ENCODE peak calls at places on chromosomes 7 and 10, in seven cellular contexts. One of them, this sample, is unnamed.

GRCh38 chr10:70137927-70138883 is 5.6 kb upstream of the AIFM2 start:
- DNase-seq in mammary epithelial cell: no peak
- DNase-seq in astrocyte: no peak
- DNase-seq in HCT116: no peak
- DNase-seq in MM.1S: no peak
- DNase-seq in SK-N-SH: no peak
- DNase-seq in PC-9: peak; percentile 47
- DNase-seq in this sample: no peak

GRCh38 chr7:7970620-7971307 is 2.2 kb downstream of the GLCCI1 start:
- DNase-seq in PC-9: no peak
- DNase-seq in MM.1S: peak; percentile 28
- DNase-seq in mammary epithelial cell: peak; percentile 30
- DNase-seq in SK-N-SH: peak; percentile 46
- DNase-seq in astrocyte: peak; percentile 18
- DNase-seq in HCT116: no peak
- DNase-seq in this sample: peak; percentile 47

GRCh38 chr10:16429539-16429938 is 7.3 kb upstream of the PTER start:
- DNase-seq in astrocyte: no peak
- DNase-seq in PC-9: no peak
- DNase-seq in SK-N-SH: no peak
- DNase-seq in mammary epithelial cell: no peak
- DNase-seq in HCT116: no peak
- DNase-seq in MM.1S: no peak
- DNase-seq in this sample: no peak

GRCh38 chr10:16242446-16242845 is 194.4 kb upstream of the PTER start:
- DNase-seq in SK-N-SH: no peak
- DNase-seq in PC-9: no peak
- DNase-seq in astrocyte: no peak
- DNase-seq in HCT116: no peak
- DNase-seq in MM.1S: no peak
- DNase-seq in mammary epithelial cell: no peak
- DNase-seq in this sample: no peak

GRCh38 chr10:46552526-46553237 is 3.8 kb downstream of the GPRIN2 start:
- DNase-seq in PC-9: no peak
- DNase-seq in astrocyte: no peak
- DNase-seq in HCT116: no peak
- DNase-seq in MM.1S: no peak
- DNase-seq in SK-N-SH: no peak
- DNase-seq in mammary epithelial cell: no peak
- DNase-seq in this sample: no peak

GRCh38 chr7:112459645-112460044 is 9.4 kb downstream of the IFRD1 start:
- DNase-seq in HCT116: no peak
- DNase-seq in astrocyte: no peak
- DNase-seq in MM.1S: no peak
- DNase-seq in SK-N-SH: no peak
- DNase-seq in mammary epithelial cell: peak; percentile 6
- DNase-seq in PC-9: no peak
- DNase-seq in this sample: no peak

GRCh38 chr7:64630496-64630895 is 35.4 kb upstream of the ZNF107 start:
- DNase-seq in MM.1S: no peak
- DNase-seq in SK-N-SH: peak; percentile 47
- DNase-seq in astrocyte: no peak
- DNase-seq in HCT116: peak; percentile 16
- DNase-seq in mammary epithelial cell: no peak
- DNase-seq in PC-9: no peak
- DNase-seq in this sample: peak; percentile 75

GRCh38 chr7:74587435-74588126 is 69.9 kb upstream of the GTF2I start:
- DNase-seq in HCT116: no peak
- DNase-seq in PC-9: peak; percentile 79
- DNase-seq in mammary epithelial cell: peak; percentile 79
- DNase-seq in MM.1S: no peak
- DNase-seq in SK-N-SH: peak; percentile 87
- DNase-seq in astrocyte: peak; percentile 84
- DNase-seq in this sample: peak; percentile 54

GRCh38 chr7:34652784-34653183 is 5.2 kb upstream of the NPSR1 start:
- DNase-seq in astrocyte: peak; percentile 42
- DNase-seq in PC-9: no peak
- DNase-seq in mammary epithelial cell: no peak
- DNase-seq in SK-N-SH: no peak
- DNase-seq in HCT116: no peak
- DNase-seq in MM.1S: no peak
- DNase-seq in this sample: no peak

GRCh38 chr10:4820804-4821401 is 5.1 kb upstream of the AKR1E2 start:
- DNase-seq in PC-9: no peak
- DNase-seq in astrocyte: peak; percentile 17
- DNase-seq in mammary epithelial cell: no peak
- DNase-seq in MM.1S: no peak
- DNase-seq in HCT116: no peak
- DNase-seq in SK-N-SH: no peak
- DNase-seq in this sample: no peak

GRCh38 chr7:7719235-7719634 is 828 bp upstream of the RPA3 start:
- DNase-seq in HCT116: peak; percentile 26
- DNase-seq in MM.1S: peak; percentile 94
- DNase-seq in PC-9: peak; percentile 67
- DNase-seq in SK-N-SH: peak; percentile 47
- DNase-seq in mammary epithelial cell: peak; percentile 96
- DNase-seq in astrocyte: peak; percentile 98
- DNase-seq in this sample: peak; percentile 61

GRCh38 chr7:96718107-96719003 is 8.7 kb upstream of the SEM1 start:
- DNase-seq in HCT116: no peak
- DNase-seq in PC-9: no peak
- DNase-seq in mammary epithelial cell: no peak
- DNase-seq in astrocyte: no peak
- DNase-seq in MM.1S: no peak
- DNase-seq in SK-N-SH: no peak
- DNase-seq in this sample: no peak

GRCh38 chr10:29619273-29619672 is 15.5 kb downstream of the SVIL start:
- DNase-seq in astrocyte: peak; percentile 61
- DNase-seq in SK-N-SH: no peak
- DNase-seq in HCT116: no peak
- DNase-seq in mammary epithelial cell: peak; percentile 38
- DNase-seq in PC-9: peak; percentile 58
- DNase-seq in MM.1S: no peak
- DNase-seq in this sample: no peak

GRCh38 chr7:51318886-51319579 is 2.4 kb upstream of the COBL start:
- DNase-seq in MM.1S: no peak
- DNase-seq in HCT116: no peak
- DNase-seq in astrocyte: no peak
- DNase-seq in PC-9: no peak
- DNase-seq in mammary epithelial cell: no peak
- DNase-seq in SK-N-SH: no peak
- DNase-seq in this sample: no peak

GRCh38 chr7:130346941-130347340 is 2.3 kb downstream of the CPA5 start:
- DNase-seq in PC-9: no peak
- DNase-seq in HCT116: no peak
- DNase-seq in astrocyte: no peak
- DNase-seq in SK-N-SH: no peak
- DNase-seq in MM.1S: no peak
- DNase-seq in mammary epithelial cell: no peak
- DNase-seq in this sample: no peak

GRCh38 chr10:24363070-24363469 is 154.1 kb downstream of the KIAA1217 start:
- DNase-seq in MM.1S: no peak
- DNase-seq in HCT116: no peak
- DNase-seq in mammary epithelial cell: peak; percentile 68
- DNase-seq in astrocyte: peak; percentile 33
- DNase-seq in PC-9: no peak
- DNase-seq in SK-N-SH: no peak
- DNase-seq in this sample: no peak

GRCh38 chr7:151017953-151018420 is 6.3 kb downstream of the ATG9B start:
- DNase-seq in mammary epithelial cell: peak; percentile 25
- DNase-seq in SK-N-SH: peak; percentile 98
- DNase-seq in HCT116: no peak
- DNase-seq in MM.1S: peak; percentile 68
- DNase-seq in PC-9: no peak
- DNase-seq in astrocyte: no peak
- DNase-seq in this sample: peak; percentile 72

GRCh38 chr10:60767424-60767823 is 10.9 kb upstream of the CDK1 start:
- DNase-seq in HCT116: no peak
- DNase-seq in MM.1S: no peak
- DNase-seq in PC-9: no peak
- DNase-seq in SK-N-SH: no peak
- DNase-seq in astrocyte: no peak
- DNase-seq in mammary epithelial cell: no peak
- DNase-seq in this sample: peak; percentile 8

GRCh38 chr10:76270464-76270863 is 839.0 kb downstream of the LRMDA start:
- DNase-seq in MM.1S: no peak
- DNase-seq in SK-N-SH: no peak
- DNase-seq in HCT116: no peak
- DNase-seq in PC-9: no peak
- DNase-seq in mammary epithelial cell: no peak
- DNase-seq in astrocyte: no peak
- DNase-seq in this sample: no peak

GRCh38 chr10:71782221-71782916 is 9.0 kb upstream of the VSIR start:
- DNase-seq in SK-N-SH: no peak
- DNase-seq in mammary epithelial cell: no peak
- DNase-seq in MM.1S: no peak
- DNase-seq in PC-9: no peak
- DNase-seq in astrocyte: no peak
- DNase-seq in HCT116: no peak
- DNase-seq in this sample: no peak

GRCh38 chr10:91694170-91694794 is 61.4 kb upstream of the PPP1R3C start:
- DNase-seq in astrocyte: no peak
- DNase-seq in mammary epithelial cell: peak; percentile 48
- DNase-seq in SK-N-SH: peak; percentile 47
- DNase-seq in PC-9: no peak
- DNase-seq in HCT116: peak; percentile 42
- DNase-seq in MM.1S: peak; percentile 40
- DNase-seq in this sample: peak; percentile 22

GRCh38 chr7:36151921-36152755 is 916 bp upstream of the EEPD1 start:
- DNase-seq in mammary epithelial cell: no peak
- DNase-seq in SK-N-SH: no peak
- DNase-seq in PC-9: no peak
- DNase-seq in MM.1S: no peak
- DNase-seq in HCT116: no peak
- DNase-seq in astrocyte: no peak
- DNase-seq in this sample: no peak

GRCh38 chr7:4080013-4080412 is 602.1 kb upstream of the FOXK1 start:
- DNase-seq in mammary epithelial cell: no peak
- DNase-seq in PC-9: no peak
- DNase-seq in HCT116: no peak
- DNase-seq in MM.1S: no peak
- DNase-seq in astrocyte: no peak
- DNase-seq in SK-N-SH: no peak
- DNase-seq in this sample: no peak
- H3K9me3 ChIP-seq in mammary epithelial cell: peaks cover 27% of the 10 kb centered on the region
- H3K9me3 ChIP-seq in PC-9: no peaks in the 10 kb centered on the region
- H3K9me3 ChIP-seq in HCT116: no peaks in the 10 kb centered on the region
- H3K9me3 ChIP-seq in MM.1S: no peaks in the 10 kb centered on the region
- H3K9me3 ChIP-seq in astrocyte: peaks cover 7% of the 10 kb centered on the region
- H3K9me3 ChIP-seq in SK-N-SH: no peaks in the 10 kb centered on the region
- H3K9me3 ChIP-seq in this sample: no peaks in the 10 kb centered on the region

GRCh38 chr10:122344741-122345258 is 29.7 kb upstream of the PLEKHA1 start:
- DNase-seq in mammary epithelial cell: no peak
- DNase-seq in PC-9: peak; percentile 52
- DNase-seq in astrocyte: peak; percentile 40
- DNase-seq in SK-N-SH: no peak
- DNase-seq in HCT116: peak; percentile 46
- DNase-seq in MM.1S: no peak
- DNase-seq in this sample: no peak

GRCh38 chr10:122341141-122341810 is 33.2 kb upstream of the PLEKHA1 start:
- DNase-seq in PC-9: no peak
- DNase-seq in astrocyte: peak; percentile 89
- DNase-seq in HCT116: no peak
- DNase-seq in MM.1S: no peak
- DNase-seq in SK-N-SH: no peak
- DNase-seq in mammary epithelial cell: no peak
- DNase-seq in this sample: no peak

GRCh38 chr10:122343135-122343800 is 31.2 kb upstream of the PLEKHA1 start:
- DNase-seq in SK-N-SH: no peak
- DNase-seq in astrocyte: no peak
- DNase-seq in MM.1S: no peak
- DNase-seq in PC-9: no peak
- DNase-seq in HCT116: no peak
- DNase-seq in mammary epithelial cell: no peak
- DNase-seq in this sample: peak; percentile 57

GRCh38 chr10:122343936-122344335 is 30.6 kb upstream of the PLEKHA1 start:
- DNase-seq in astrocyte: no peak
- DNase-seq in PC-9: no peak
- DNase-seq in HCT116: no peak
- DNase-seq in SK-N-SH: no peak
- DNase-seq in mammary epithelial cell: no peak
- DNase-seq in MM.1S: no peak
- DNase-seq in this sample: no peak

DNA sequence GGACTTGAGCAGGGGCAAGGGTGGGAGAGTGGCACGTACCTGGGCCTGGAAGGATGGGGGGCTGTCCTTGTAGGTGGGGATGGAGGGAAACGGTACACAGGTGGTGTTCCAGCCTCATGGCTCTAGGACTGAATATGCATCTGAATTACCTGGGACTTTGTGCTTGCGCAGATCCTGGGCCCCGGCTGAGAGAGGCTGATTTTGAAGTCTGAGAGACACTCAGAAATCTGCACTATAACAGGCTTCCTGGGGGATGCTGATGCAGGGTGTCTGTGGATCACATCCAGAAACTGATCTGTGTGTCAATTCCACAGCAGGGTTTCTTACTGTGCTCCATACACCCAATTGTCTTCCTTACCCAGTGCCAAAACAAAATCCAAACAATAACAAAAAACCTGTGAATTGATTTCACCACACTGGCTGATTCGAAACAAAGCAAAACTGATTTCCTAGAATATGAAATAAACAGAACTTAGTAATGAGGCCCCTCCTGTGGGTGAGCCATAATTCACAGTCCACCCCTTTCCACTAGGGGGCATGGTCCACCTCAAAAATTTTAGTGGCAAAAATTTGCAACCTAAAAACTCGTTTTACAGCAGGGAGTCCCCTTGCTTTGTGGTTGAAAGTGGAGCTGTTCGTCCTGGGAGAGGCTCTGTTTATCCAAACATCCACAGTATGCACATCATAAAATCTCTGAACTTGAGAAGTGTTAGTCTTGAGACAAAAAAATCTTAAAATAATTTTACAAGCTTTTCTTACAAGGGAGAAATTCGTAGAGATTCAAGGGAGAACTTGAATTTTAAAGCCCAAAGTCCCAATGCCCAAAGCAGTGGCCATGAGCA is 32.0 kb upstream of the PLEKHA1 start:
- DNase-seq in MM.1S: no peak
- DNase-seq in PC-9: no peak
- DNase-seq in astrocyte: peak; percentile 14
- DNase-seq in mammary epithelial cell: peak; percentile 46
- DNase-seq in SK-N-SH: peak; percentile 63
- DNase-seq in HCT116: peak; percentile 39
- DNase-seq in this sample: peak; percentile 77
- H3K4me2 ChIP-seq in MM.1S: no peak overlapping the region
- H3K4me2 ChIP-seq in PC-9: no peak overlapping the region
- H3K4me2 ChIP-seq in astrocyte: no peak overlapping the region
- H3K4me2 ChIP-seq in mammary epithelial cell: no peak overlapping the region
- H3K4me2 ChIP-seq in SK-N-SH: no peak overlapping the region
- H3K4me2 ChIP-seq in HCT116: no peak overlapping the region
- H3K4me2 ChIP-seq in this sample: peak overlapping the region; percentile 35

GRCh38 chr7:24910551-24911212 is 69.3 kb downstream of the OSBPL3 start:
- DNase-seq in PC-9: no peak
- DNase-seq in astrocyte: no peak
- DNase-seq in MM.1S: no peak
- DNase-seq in mammary epithelial cell: no peak
- DNase-seq in HCT116: no peak
- DNase-seq in SK-N-SH: no peak
- DNase-seq in this sample: no peak
- H3K4me1 ChIP-seq in PC-9: peaks cover 39% of the 10 kb centered on the region
- H3K4me1 ChIP-seq in astrocyte: peaks cover 39% of the 10 kb centered on the region
- H3K4me1 ChIP-seq in MM.1S: peaks cover 13% of the 10 kb centered on the region
- H3K4me1 ChIP-seq in mammary epithelial cell: peaks cover 51% of the 10 kb centered on the region
- H3K4me1 ChIP-seq in HCT116: peaks cover 46% of the 10 kb centered on the region
- H3K4me1 ChIP-seq in SK-N-SH: peaks cover 17% of the 10 kb centered on the region
- H3K4me1 ChIP-seq in this sample: peaks cover 91% of the 10 kb centered on the region

GRCh38 chr10:85979598-85979997 is 387.0 kb downstream of the GRID1 start:
- DNase-seq in PC-9: no peak
- DNase-seq in MM.1S: no peak
- DNase-seq in mammary epithelial cell: no peak
- DNase-seq in HCT116: no peak
- DNase-seq in astrocyte: no peak
- DNase-seq in SK-N-SH: no peak
- DNase-seq in this sample: no peak
- H3K9me3 ChIP-seq in PC-9: no peaks in the 10 kb centered on the region
- H3K9me3 ChIP-seq in MM.1S: no peaks in the 10 kb centered on the region
- H3K9me3 ChIP-seq in mammary epithelial cell: no peaks in the 10 kb centered on the region
- H3K9me3 ChIP-seq in HCT116: no peaks in the 10 kb centered on the region
- H3K9me3 ChIP-seq in astrocyte: peaks cover 3% of the 10 kb centered on the region
- H3K9me3 ChIP-seq in SK-N-SH: no peaks in the 10 kb centered on the region
- H3K9me3 ChIP-seq in this sample: no peaks in the 10 kb centered on the region